ENCODE peak calls at places on chromosomes 16 and 17, in six cellular contexts. R is fibroblast of mammary gland, V is nephron progenitor cell, N is endothelial cell, C is body of pancreas, O is upper lobe of right lung. D is an unnamed sample.

GRCh38 chr17:81277421-81277820 is 17.7 kb downstream of the SLC38A10 start:
- DNase-seq in C (no peak), V (no peak), N (no peak), O (peak; percentile 84), R (no peak), D (no peak)

GRCh38 chr17:1792495-1793446 is 30.9 kb downstream of the SERPINF1 start:
- DNase-seq in C (no peak), V (no peak), N (no peak), R (no peak), O (no peak), D (no peak)

GRCh38 chr17:48625502-48626201 is 506 bp downstream of the HOXB9 start:
- DNase-seq in C (no peak), V (no peak), O (no peak), R (no peak), N (no peak), D (no peak)

GRCh38 chr17:17096438-17097178 is 54.4 kb downstream of the MPRIP start:
- DNase-seq in V (no peak), C (no peak), R (peak; percentile 32), N (no peak), O (no peak), D (peak; percentile 15)

GRCh38 chr17:82888583-82889495 is 49.0 kb upstream of the ZNF750 start:
- DNase-seq in N (no peak), C (peak; percentile 88), O (peak; percentile 94), V (no peak), R (no peak), D (no peak)

GRCh38 chr16:51988977-51989376 is 558.0 kb downstream of the TOX3 start:
- DNase-seq in V (no peak), C (no peak), N (no peak), R (no peak), O (no peak), D (no peak)

GRCh38 chr17:57211010-57211411 is 45.3 kb upstream of the MSI2 start:
- DNase-seq in O (no peak), N (no peak), R (peak; percentile 32), V (no peak), C (no peak), D (no peak)

GRCh38 chr16:81804134-81804610 is 25.1 kb downstream of the PLCG2 start:
- DNase-seq in O (no peak), R (no peak), V (no peak), N (no peak), C (no peak), D (no peak)

GRCh38 chr17:4743216-4743615 is 3.5 kb upstream of the CXCL16 start:
- DNase-seq in V (no peak), C (no peak), R (no peak), O (no peak), N (no peak), D (no peak)

GRCh38 chr17:4747847-4748246 is 8.1 kb upstream of the CXCL16 start:
- DNase-seq in O (no peak), V (no peak), N (no peak), R (no peak), C (no peak), D (no peak)

GRCh38 chr17:4743898-4744297 is 4.2 kb upstream of the CXCL16 start:
- DNase-seq in O (no peak), C (no peak), N (no peak), R (no peak), V (no peak), D (no peak)

GRCh38 chr17:4742629-4743028 is 2.9 kb upstream of the CXCL16 start:
- DNase-seq in R (no peak), O (no peak), V (no peak), C (no peak), N (no peak), D (no peak)

GRCh38 chr17:4744999-4745969 is 5.6 kb upstream of the CXCL16 start:
- DNase-seq in O (no peak), R (no peak), C (no peak), N (peak; percentile 37), V (peak; percentile 63), D (no peak)
- TF ChIP-seq CTCF in O (no peak), R (no peak), C (no peak), N (no peak), V (no peak), D (no peak)

DNA sequence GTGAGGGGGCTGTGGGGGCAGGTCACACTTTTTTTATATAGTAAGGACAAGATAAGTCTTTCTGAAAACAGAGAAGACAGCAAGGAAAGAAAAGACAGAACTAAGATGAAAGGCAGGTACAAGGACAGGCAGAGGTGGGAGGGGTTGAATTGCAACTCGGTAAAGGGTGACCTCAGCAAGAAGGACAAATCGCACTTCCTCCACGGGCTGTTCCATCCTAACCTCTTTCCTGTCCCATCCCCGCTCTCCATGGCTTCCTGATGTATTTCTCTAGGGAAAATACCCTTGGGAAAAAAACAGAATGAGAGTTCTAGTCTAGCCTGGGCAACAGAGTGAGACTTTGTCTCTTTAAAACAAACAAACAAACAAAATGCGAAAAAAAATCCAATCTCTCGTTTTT is 57.3 kb downstream of the ARHGAP17 start:
- DNase-seq in R (no peak), O (no peak), C (no peak), N (no peak), V (no peak), D (no peak)
- TF ChIP-seq CTCF in R (no peak), O (no peak), C (no peak), N (no peak), V (no peak), D (no peak)

DNA sequence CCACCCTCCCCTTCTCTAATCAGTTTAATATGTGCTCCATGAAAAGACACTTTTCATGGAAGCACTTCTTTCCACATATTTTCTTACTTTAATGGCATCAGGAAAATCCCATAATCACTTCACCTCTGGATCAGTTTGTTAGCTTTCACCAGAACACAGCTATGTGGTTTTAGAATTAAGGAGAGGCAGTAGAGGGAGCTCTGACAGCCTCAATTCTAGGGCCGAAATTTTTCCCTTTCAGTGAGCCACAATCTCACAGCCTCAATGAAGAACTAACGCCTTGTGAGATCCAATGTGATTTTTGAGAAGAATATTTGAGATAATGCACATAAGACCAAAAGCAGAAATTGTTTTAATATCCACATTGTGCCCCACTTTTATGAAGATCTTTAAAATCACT is 1494.0 kb upstream of the CDH8 start:
- DNase-seq in C (no peak), V (no peak), N (no peak), O (no peak), R (no peak), D (no peak)
- TF ChIP-seq CTCF in C (no peak), V (no peak), N (no peak), O (peak; percentile 7), R (no peak), D (no peak)

DNA sequence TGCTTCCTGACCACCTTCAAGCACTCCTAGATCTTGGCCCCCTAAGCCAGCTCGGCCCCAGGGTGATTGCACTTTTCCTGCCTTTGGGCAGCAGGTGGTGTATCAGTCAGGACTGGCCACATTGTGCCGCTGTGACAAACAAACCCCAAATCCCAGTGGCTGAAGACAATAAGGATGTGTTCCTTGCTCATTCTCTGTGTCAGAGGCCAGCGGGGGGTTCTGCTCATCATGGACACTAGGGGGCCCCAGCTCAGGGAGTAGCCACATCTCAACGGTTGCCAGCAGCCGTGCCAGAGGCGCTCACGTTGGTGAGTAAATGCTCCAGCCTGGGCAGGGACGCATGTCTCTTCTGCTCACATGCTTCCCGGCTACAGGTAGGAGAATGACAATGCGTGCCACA is 60.4 kb downstream of the ZDHHC7 start:
- DNase-seq in C (no peak), N (no peak), V (peak; percentile 21), R (no peak), O (no peak), D (no peak)
- TF ChIP-seq CTCF in C (no peak), N (peak; percentile 18), V (no peak), R (peak; percentile 32), O (peak; percentile 23), D (peak; percentile 66)

GRCh38 chr17:309361-309888 is 43.2 kb downstream of the RPH3AL start:
- DNase-seq in R (no peak), N (peak; percentile 67), V (peak; percentile 81), C (no peak), O (peak; percentile 61), D (no peak)
- TF ChIP-seq CTCF in R (no peak), N (peak; percentile 98), V (peak; percentile 99), C (peak; percentile 19), O (peak; percentile 54), D (peak; percentile 80)

DNA sequence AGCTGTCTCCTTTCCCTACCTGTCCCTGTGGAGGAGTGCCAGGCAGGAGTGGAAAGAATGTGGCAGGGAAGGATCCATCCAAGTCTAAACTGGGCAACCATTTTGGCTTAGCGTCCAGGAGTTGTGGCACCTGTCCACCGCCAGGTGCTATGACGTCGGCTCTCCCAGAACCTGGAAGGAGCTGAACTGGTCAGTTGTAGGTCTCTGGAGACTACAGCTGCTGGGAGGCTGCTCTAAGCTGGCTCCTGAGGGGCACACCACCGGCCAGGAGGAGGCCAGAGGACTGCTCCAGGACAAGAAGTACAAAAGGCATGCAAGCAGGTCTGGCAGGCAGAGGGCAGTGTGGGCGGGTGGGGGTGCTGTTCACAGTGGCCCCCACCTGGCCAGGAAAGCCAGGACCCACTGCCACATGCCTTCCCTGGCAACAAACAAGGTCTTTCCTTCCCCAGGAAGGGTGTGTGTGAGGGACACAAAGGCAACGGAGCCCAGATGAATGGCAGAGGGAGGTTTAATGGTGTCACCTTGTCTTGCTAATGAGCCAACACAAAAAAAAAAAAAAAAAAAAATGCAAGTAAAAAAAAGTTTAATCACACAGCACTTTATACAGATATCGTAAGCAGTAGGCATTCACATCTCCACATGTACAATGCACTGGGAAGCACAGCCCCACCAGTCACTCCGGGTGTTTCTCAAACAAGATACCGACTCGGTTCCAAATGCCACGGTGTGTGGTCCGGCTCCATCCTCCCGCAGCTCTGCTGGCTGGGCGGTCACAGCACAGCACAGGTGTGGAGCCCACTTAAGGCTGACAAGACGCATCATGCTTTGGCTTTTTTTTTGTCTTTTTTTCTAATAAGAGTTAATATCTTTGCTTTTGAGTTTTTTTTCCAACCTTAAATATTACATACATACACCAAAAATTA is 4.8 kb downstream of the SPHK1 start:
- DNase-seq in O (no peak), R (peak; percentile 52), V (no peak), C (peak; percentile 53), N (no peak), D (no peak)
- TF ChIP-seq CTCF in O (no peak), R (peak; percentile 5), V (no peak), C (no peak), N (no peak), D (peak; percentile 53)

GRCh38 chr17:79974786-79975497 is 60.7 kb downstream of the TBC1D16 start:
- DNase-seq in C (peak; percentile 54), R (no peak), O (peak; percentile 63), V (no peak), N (peak; percentile 31), D (no peak)
- TF ChIP-seq CTCF in C (peak; percentile 14), R (peak; percentile 6), O (peak; percentile 9), V (peak; percentile 23), N (peak; percentile 35), D (peak; percentile 54)

DNA sequence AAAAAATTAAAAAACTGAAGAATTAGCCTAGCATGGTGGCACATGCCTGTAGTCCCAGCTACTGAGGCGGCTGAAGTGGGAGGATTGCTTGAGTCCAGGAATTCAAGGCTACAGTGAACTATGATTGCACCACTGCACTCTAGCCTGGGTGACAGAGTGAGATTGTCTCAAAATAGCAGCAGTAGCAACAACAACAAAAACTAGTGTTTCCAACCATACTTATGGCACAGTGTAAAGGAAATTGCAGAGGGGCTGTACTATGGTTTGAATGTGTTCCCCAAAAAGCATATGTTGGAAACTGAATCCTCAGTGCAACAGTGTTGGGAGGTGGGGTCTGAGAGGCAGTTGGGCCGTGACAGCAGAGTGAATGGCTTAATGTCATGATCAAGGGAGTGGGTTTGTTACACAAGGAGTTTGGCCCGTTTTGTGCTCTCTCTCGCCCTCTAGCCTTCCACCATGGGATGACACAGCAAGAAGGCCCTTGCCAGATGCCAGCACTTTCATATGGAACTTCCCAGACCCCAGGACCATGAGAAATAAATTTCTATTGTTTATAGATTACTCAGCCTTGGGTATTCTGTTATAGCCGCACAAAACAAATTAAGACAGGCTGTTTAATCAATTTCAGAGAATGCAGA is 70.0 kb downstream of the PGS1 start:
- DNase-seq in C (no peak), N (no peak), V (no peak), O (no peak), R (no peak), D (no peak)
- TF ChIP-seq CTCF in C (no peak), N (no peak), V (peak; percentile 7), O (peak; percentile 10), R (peak; percentile 20), D (peak; percentile 25)

D was measured in HFFc6.